ENCODE peak calls at places on chromosome 13, in six cellular contexts. B is AG04449; O is lung; H is HFF-Myc; T is glutamatergic neuron; I is CD4-positive, alpha-beta T cell. W is an unnamed sample.
A peak's percentile ranks its signal among the peaks of the same experiment; 100 is the strongest.

GRCh38 chr13:29702912-29703351 is 107.4 kb upstream of the SLC7A1 start:
- DNase-seq in B (peak; percentile 72), O (no peak), H (peak; percentile 80), T (no peak), I (no peak), W (peak; percentile 78)

GRCh38 chr13:94707400-94708021 is 4.8 kb downstream of the SOX21 start:
- DNase-seq in B (no peak), O (no peak), H (no peak), T (peak; percentile 47), I (no peak), W (no peak)

GRCh38 chr13:29583073-29583785 is 12.3 kb downstream of the SLC7A1 start:
- DNase-seq in B (no peak), O (no peak), H (peak; percentile 31), T (no peak), I (no peak), W (no peak)

GRCh38 chr13:100608906-100609305 is 20.3 kb upstream of the GGACT start:
- DNase-seq in B (no peak), O (no peak), H (no peak), T (no peak), I (no peak), W (no peak)

GRCh38 chr13:51759240-51759639 is 44.7 kb downstream of the DHRS12 start:
- DNase-seq in B (no peak), O (no peak), H (no peak), T (no peak), I (no peak), W (no peak)

GRCh38 chr13:48942131-48942530 is 33.6 kb upstream of the FNDC3A start:
- DNase-seq in B (no peak), O (no peak), H (peak; percentile 16), T (no peak), I (no peak), W (no peak)

GRCh38 chr13:27024062-27024461 is 147.5 kb downstream of the USP12 start:
- DNase-seq in B (no peak), O (no peak), H (no peak), T (no peak), I (no peak), W (no peak)

GRCh38 chr13:110944121-110944967 is 29.5 kb upstream of the ANKRD10 start:
- DNase-seq in B (no peak), O (no peak), H (peak; percentile 62), T (peak; percentile 45), I (no peak), W (no peak)

GRCh38 chr13:30115257-30115600 is 192.1 kb downstream of the KATNAL1 start:
- DNase-seq in B (no peak), O (no peak), H (no peak), T (no peak), I (no peak), W (no peak)

GRCh38 chr13:114282143-114282685 is 813 bp downstream of the UPF3A start:
- DNase-seq in B (no peak), O (peak; percentile 39), H (no peak), T (peak; percentile 52), I (peak; percentile 41), W (no peak)

GRCh38 chr13:110201114-110201513 is 105.8 kb downstream of the COL4A1 start:
- DNase-seq in B (no peak), O (no peak), H (no peak), T (no peak), I (no peak), W (no peak)

GRCh38 chr13:100387416-100387815 is 201.2 kb downstream of the GGACT start:
- DNase-seq in B (no peak), O (no peak), H (no peak), T (no peak), I (no peak), W (no peak)

GRCh38 chr13:113879017-113879416 is 15.1 kb upstream of the GAS6 start:
- DNase-seq in B (no peak), O (no peak), H (no peak), T (no peak), I (no peak), W (no peak)

GRCh38 chr13:76522083-76522755 is 364.0 kb downstream of the KCTD12 start:
- DNase-seq in B (no peak), O (no peak), H (peak; percentile 86), T (peak; percentile 49), I (no peak), W (no peak)

GRCh38 chr13:111227405-111227804 is 93.0 kb upstream of the TEX29 start:
- DNase-seq in B (no peak), O (no peak), H (no peak), T (no peak), I (no peak), W (no peak)

GRCh38 chr13:36520111-36520510 is 87.8 kb downstream of the CCNA1 start:
- DNase-seq in B (no peak), O (no peak), H (no peak), T (no peak), I (no peak), W (no peak)

GRCh38 chr13:90792335-90792734 is 555.2 kb upstream of the MIR17HG start:
- DNase-seq in B (no peak), O (no peak), H (no peak), T (no peak), I (no peak), W (no peak)

GRCh38 chr13:83452292-83452950 is 429.9 kb downstream of the SLITRK1 start:
- DNase-seq in B (no peak), O (no peak), H (no peak), T (no peak), I (no peak), W (no peak)

GRCh38 chr13:30734434-30734833 is 909 bp upstream of the ALOX5AP start:
- DNase-seq in B (no peak), O (no peak), H (no peak), T (no peak), I (no peak), W (no peak)

GRCh38 chr13:41029629-41030028 is 10.5 kb upstream of the ELF1 start:
- DNase-seq in B (no peak), O (no peak), H (no peak), T (no peak), I (no peak), W (no peak)

GRCh38 chr13:76783798-76784197 is 102.4 kb downstream of the KCTD12 start:
- DNase-seq in B (no peak), O (no peak), H (no peak), T (no peak), I (no peak), W (no peak)

GRCh38 chr13:48750588-48751383 is 97.1 kb downstream of the CYSLTR2 start:
- DNase-seq in B (no peak), O (no peak), H (no peak), T (no peak), I (no peak), W (no peak)

GRCh38 chr13:33311040-33311439 is 25.5 kb upstream of the STARD13 start:
- DNase-seq in B (no peak), O (no peak), H (no peak), T (no peak), I (no peak), W (no peak)

GRCh38 chr13:71005919-71006318 is 861.1 kb downstream of the DACH1 start:
- DNase-seq in B (no peak), O (no peak), H (no peak), T (no peak), I (no peak), W (no peak)

GRCh38 chr13:73090812-73091187 is 32.0 kb downstream of the KLF5 start:
- DNase-seq in B (no peak), O (no peak), H (no peak), T (no peak), I (no peak), W (no peak)

GRCh38 chr13:25276748-25277147 is 10.5 kb downstream of the MTMR6 start:
- DNase-seq in B (no peak), O (no peak), H (no peak), T (no peak), I (no peak), W (no peak)
- TF ChIP-seq CTCF in B (no peak), O (no peak), H (no peak), T (no peak), I (no peak), W (no peak)

GRCh38 chr13:46905249-46905648 is 8.4 kb upstream of the HTR2A start:
- DNase-seq in B (no peak), O (no peak), H (no peak), T (no peak), I (no peak), W (no peak)
- TF ChIP-seq CTCF in B (peak; percentile 3), O (no peak), H (no peak), T (no peak), I (no peak), W (peak; percentile 19)

GRCh38 chr13:39263033-39263432 is 224.8 kb downstream of the NHLRC3 start:
- DNase-seq in B (no peak), O (no peak), H (peak; percentile 11), T (peak; percentile 55), I (no peak), W (no peak)
- TF ChIP-seq CTCF in B (peak; percentile 60), O (peak; percentile 36), H (peak; percentile 64), T (peak; percentile 69), I (peak; percentile 43), W (peak; percentile 64)

DNA sequence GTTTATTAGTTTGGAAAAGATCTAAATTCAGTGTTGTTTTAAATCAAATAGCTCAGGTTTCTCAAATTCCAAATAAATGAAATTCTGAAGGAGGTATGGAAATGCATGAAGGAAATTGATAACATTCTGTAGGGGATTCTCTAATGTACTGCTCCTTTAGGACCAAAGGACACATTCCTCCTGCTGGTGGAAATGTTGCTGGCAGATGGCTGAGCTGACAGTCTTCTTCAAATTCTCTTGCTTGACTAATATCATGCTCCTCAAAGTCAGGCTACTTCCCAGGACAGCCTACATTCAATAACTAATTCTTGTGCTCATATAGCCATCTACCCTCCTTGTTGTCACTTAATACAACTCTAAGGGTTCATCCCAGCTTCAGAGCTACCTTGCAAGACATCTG is 1118.5 kb downstream of the PCDH9 start:
- DNase-seq in B (no peak), O (no peak), H (no peak), T (peak; percentile 40), I (no peak), W (no peak)
- TF ChIP-seq CTCF in B (no peak), O (no peak), H (no peak), T (peak; percentile 27), I (no peak), W (no peak)

DNA sequence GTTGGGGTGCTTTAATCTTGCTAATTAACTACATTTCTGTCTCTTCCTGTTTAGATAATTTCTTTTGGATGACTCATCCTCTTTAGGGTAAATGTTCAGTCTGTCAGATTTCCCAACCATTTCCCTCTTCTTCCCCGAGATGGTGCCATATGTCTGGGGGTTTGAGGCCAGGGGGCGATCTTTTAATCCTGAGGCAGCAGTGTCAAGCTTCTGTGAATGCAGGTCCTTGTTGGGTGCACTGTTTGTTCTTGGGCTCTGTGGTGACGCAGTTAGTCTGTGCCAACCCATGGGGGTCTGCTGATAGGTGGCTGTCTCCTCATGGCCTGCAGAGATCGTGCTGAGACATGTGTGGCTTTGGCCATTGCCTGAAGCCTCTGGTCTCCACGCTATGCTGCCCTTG is 420.4 kb downstream of the NDFIP2 start:
- DNase-seq in B (no peak), O (no peak), H (no peak), T (no peak), I (no peak), W (no peak)
- TF ChIP-seq CTCF in B (no peak), O (no peak), H (no peak), T (no peak), I (no peak), W (peak; percentile 6)

DNA sequence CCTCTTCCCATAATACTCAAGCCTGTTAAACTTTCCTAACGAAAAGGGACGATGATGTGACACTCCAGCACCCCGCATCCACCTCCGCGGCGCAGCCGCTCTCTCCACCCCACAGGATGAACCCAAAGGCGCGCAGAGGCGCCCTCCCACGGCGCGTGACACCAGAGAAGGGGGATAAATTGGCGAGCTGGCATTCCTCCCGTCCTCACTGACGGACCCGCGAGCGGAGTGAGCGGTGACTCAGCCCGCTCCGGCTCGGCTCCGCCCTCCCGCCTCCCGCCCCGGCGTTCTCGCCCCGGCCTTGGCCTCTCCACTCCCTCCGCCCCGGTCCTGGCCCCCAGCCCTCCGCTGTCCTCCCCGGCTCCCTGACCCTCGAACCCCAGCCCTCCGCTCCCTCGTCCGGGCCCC is 590 bp downstream of the TUBGCP3 start:
- DNase-seq in B (no peak), O (peak; percentile 81), H (no peak), T (peak; percentile 85), I (peak; percentile 64), W (peak; percentile 55)
- TF ChIP-seq CTCF in B (no peak), O (no peak), H (no peak), T (no peak), I (no peak), W (peak; percentile 23)